ENCODE peak calls at places on chromosomes 4 and X, in nine cellular contexts. One of them, this sample, is unnamed.

GRCh38 chrX:150621652-150622051 is 53.2 kb downstream of the MTM1 start:
- DNase-seq in fibroblast of mammary gland: no peak
- DNase-seq in AG08395: no peak
- DNase-seq in adrenal gland: no peak
- DNase-seq in epithelial cell of esophagus: no peak
- DNase-seq in nephron progenitor cell: no peak
- DNase-seq in GM03348: no peak
- DNase-seq in SJSA1: no peak
- DNase-seq in HFF-Myc: no peak
- DNase-seq in this sample: no peak

GRCh38 chr4:138090145-138090917 is 151.8 kb downstream of the SLC7A11 start:
- DNase-seq in nephron progenitor cell: peak; percentile 65
- DNase-seq in adrenal gland: peak; percentile 57
- DNase-seq in fibroblast of mammary gland: peak; percentile 84
- DNase-seq in epithelial cell of esophagus: peak; percentile 78
- DNase-seq in AG08395: peak; percentile 84
- DNase-seq in SJSA1: peak; percentile 81
- DNase-seq in GM03348: peak; percentile 88
- DNase-seq in HFF-Myc: peak; percentile 85
- DNase-seq in this sample: peak; percentile 89

GRCh38 chr4:34250562-34250961 is 1993.8 kb downstream of the ARAP2 start:
- DNase-seq in AG08395: no peak
- DNase-seq in HFF-Myc: peak; percentile 16
- DNase-seq in adrenal gland: no peak
- DNase-seq in nephron progenitor cell: no peak
- DNase-seq in fibroblast of mammary gland: peak; percentile 93
- DNase-seq in GM03348: no peak
- DNase-seq in epithelial cell of esophagus: peak; percentile 81
- DNase-seq in SJSA1: no peak
- DNase-seq in this sample: peak; percentile 80

GRCh38 chr4:11341337-11342043 is 87.2 kb downstream of the HS3ST1 start:
- DNase-seq in HFF-Myc: no peak
- DNase-seq in nephron progenitor cell: no peak
- DNase-seq in epithelial cell of esophagus: no peak
- DNase-seq in AG08395: no peak
- DNase-seq in GM03348: no peak
- DNase-seq in SJSA1: no peak
- DNase-seq in adrenal gland: no peak
- DNase-seq in fibroblast of mammary gland: no peak
- DNase-seq in this sample: no peak

GRCh38 chrX:45751156-45751555 is 550.5 kb upstream of the DIPK2B start:
- DNase-seq in GM03348: no peak
- DNase-seq in AG08395: no peak
- DNase-seq in adrenal gland: no peak
- DNase-seq in fibroblast of mammary gland: peak; percentile 4
- DNase-seq in HFF-Myc: no peak
- DNase-seq in SJSA1: peak; percentile 27
- DNase-seq in epithelial cell of esophagus: no peak
- DNase-seq in nephron progenitor cell: no peak
- DNase-seq in this sample: peak; percentile 19

GRCh38 chrX:12978205-12979010 is 3.5 kb downstream of the TMSB4X start:
- DNase-seq in adrenal gland: peak; percentile 31
- DNase-seq in GM03348: peak; percentile 29
- DNase-seq in AG08395: no peak
- DNase-seq in fibroblast of mammary gland: peak; percentile 91
- DNase-seq in SJSA1: peak; percentile 68
- DNase-seq in nephron progenitor cell: peak; percentile 23
- DNase-seq in HFF-Myc: no peak
- DNase-seq in epithelial cell of esophagus: peak; percentile 69
- DNase-seq in this sample: peak; percentile 88

GRCh38 chr4:2817701-2818350 is 24.9 kb downstream of the SH3BP2 start:
- DNase-seq in nephron progenitor cell: peak; percentile 64
- DNase-seq in fibroblast of mammary gland: no peak
- DNase-seq in adrenal gland: no peak
- DNase-seq in SJSA1: no peak
- DNase-seq in HFF-Myc: no peak
- DNase-seq in GM03348: peak; percentile 81
- DNase-seq in epithelial cell of esophagus: peak; percentile 50
- DNase-seq in AG08395: peak; percentile 59
- DNase-seq in this sample: no peak

GRCh38 chr4:187929024-187929423 is 66.5 kb upstream of the ZFP42 start:
- DNase-seq in nephron progenitor cell: no peak
- DNase-seq in fibroblast of mammary gland: no peak
- DNase-seq in epithelial cell of esophagus: no peak
- DNase-seq in GM03348: no peak
- DNase-seq in SJSA1: no peak
- DNase-seq in HFF-Myc: no peak
- DNase-seq in adrenal gland: no peak
- DNase-seq in AG08395: no peak
- DNase-seq in this sample: no peak

GRCh38 chr4:81084624-81085023 is 54.1 kb downstream of the BMP3 start:
- DNase-seq in fibroblast of mammary gland: no peak
- DNase-seq in adrenal gland: no peak
- DNase-seq in nephron progenitor cell: peak; percentile 5
- DNase-seq in epithelial cell of esophagus: no peak
- DNase-seq in GM03348: no peak
- DNase-seq in AG08395: no peak
- DNase-seq in SJSA1: no peak
- DNase-seq in HFF-Myc: no peak
- DNase-seq in this sample: peak; percentile 50

This sample was measured in cardiac fibroblast.